ENCODE peak calls at places on chromosomes 4 and X, in six cellular contexts. One of them, this sample, is unnamed.

GRCh38 chrX:16589211-16589610 is 60.7 kb upstream of the S100G start:
- ATAC-seq in GM12878: no peak
- ATAC-seq in upper lobe of left lung: no peak
- ATAC-seq in HepG2: no peak
- ATAC-seq in K562: no peak
- ATAC-seq in A549: no peak
- ATAC-seq in this sample: no peak

GRCh38 chr4:7052923-7053715 is 9.9 kb downstream of the TADA2B start:
- ATAC-seq in GM12878: no peak
- ATAC-seq in upper lobe of left lung: peak; percentile 66
- ATAC-seq in HepG2: no peak
- ATAC-seq in K562: no peak
- ATAC-seq in A549: no peak
- ATAC-seq in this sample: peak; percentile 23

GRCh38 chr4:131584587-131584986 is 1564.5 kb upstream of the PCDH10 start:
- ATAC-seq in GM12878: no peak
- ATAC-seq in upper lobe of left lung: no peak
- ATAC-seq in HepG2: no peak
- ATAC-seq in K562: no peak
- ATAC-seq in A549: no peak
- ATAC-seq in this sample: no peak

GRCh38 chr4:48815483-48815882 is 15.4 kb upstream of the OCIAD1 start:
- ATAC-seq in GM12878: peak; percentile 80
- ATAC-seq in upper lobe of left lung: no peak
- ATAC-seq in HepG2: no peak
- ATAC-seq in K562: no peak
- ATAC-seq in A549: no peak
- ATAC-seq in this sample: no peak

GRCh38 chr4:82125170-82125862 is 248.5 kb downstream of the HNRNPD start:
- ATAC-seq in GM12878: no peak
- ATAC-seq in upper lobe of left lung: peak; percentile 31
- ATAC-seq in HepG2: no peak
- ATAC-seq in K562: peak; percentile 36
- ATAC-seq in A549: no peak
- ATAC-seq in this sample: no peak

GRCh38 chrX:118459494-118459893 is 36.1 kb upstream of the DOCK11 start:
- ATAC-seq in GM12878: peak; percentile 81
- ATAC-seq in upper lobe of left lung: peak; percentile 45
- ATAC-seq in HepG2: peak; percentile 80
- ATAC-seq in K562: peak; percentile 89
- ATAC-seq in A549: peak; percentile 90
- ATAC-seq in this sample: peak; percentile 31

GRCh38 chr4:186644737-186645261 is 78.9 kb downstream of the FAT1 start:
- ATAC-seq in GM12878: no peak
- ATAC-seq in upper lobe of left lung: no peak
- ATAC-seq in HepG2: peak; percentile 61
- ATAC-seq in K562: no peak
- ATAC-seq in A549: peak; percentile 56
- ATAC-seq in this sample: no peak

GRCh38 chr4:77821775-77822174 is 2.6 kb upstream of the CNOT6L start:
- ATAC-seq in GM12878: no peak
- ATAC-seq in upper lobe of left lung: no peak
- ATAC-seq in HepG2: no peak
- ATAC-seq in K562: no peak
- ATAC-seq in A549: no peak
- ATAC-seq in this sample: no peak

GRCh38 chr4:139666735-139667266 is 1.2 kb downstream of the MGST2 start:
- ATAC-seq in GM12878: peak; percentile 62
- ATAC-seq in upper lobe of left lung: peak; percentile 71
- ATAC-seq in HepG2: peak; percentile 29
- ATAC-seq in K562: peak; percentile 84
- ATAC-seq in A549: peak; percentile 81
- ATAC-seq in this sample: peak; percentile 60

GRCh38 chr4:25993564-25994185 is 79.7 kb downstream of the SMIM20 start:
- ATAC-seq in GM12878: peak; percentile 87
- ATAC-seq in upper lobe of left lung: peak; percentile 73
- ATAC-seq in HepG2: peak; percentile 91
- ATAC-seq in K562: peak; percentile 91
- ATAC-seq in A549: peak; percentile 82
- ATAC-seq in this sample: peak; percentile 43

GRCh38 chr4:11487876-11488545 is 59.3 kb upstream of the HS3ST1 start:
- ATAC-seq in GM12878: no peak
- ATAC-seq in upper lobe of left lung: peak; percentile 86
- ATAC-seq in HepG2: no peak
- ATAC-seq in K562: no peak
- ATAC-seq in A549: no peak
- ATAC-seq in this sample: no peak

GRCh38 chr4:41658106-41658505 is 90.4 kb downstream of the PHOX2B start:
- ATAC-seq in GM12878: no peak
- ATAC-seq in upper lobe of left lung: no peak
- ATAC-seq in HepG2: no peak
- ATAC-seq in K562: no peak
- ATAC-seq in A549: no peak
- ATAC-seq in this sample: no peak

GRCh38 chr4:101790521-101791188 is at the start of gene BANK1:
- ATAC-seq in GM12878: peak; percentile 100
- ATAC-seq in upper lobe of left lung: peak; percentile 93
- ATAC-seq in HepG2: peak; percentile 97
- ATAC-seq in K562: peak; percentile 23
- ATAC-seq in A549: peak; percentile 94
- ATAC-seq in this sample: peak; percentile 70

GRCh38 chr4:69759189-69759604 is 1.2 kb downstream of the SULT1B1 start:
- ATAC-seq in GM12878: no peak
- ATAC-seq in upper lobe of left lung: no peak
- ATAC-seq in HepG2: no peak
- ATAC-seq in K562: no peak
- ATAC-seq in A549: no peak
- ATAC-seq in this sample: no peak

GRCh38 chr4:39043058-39043696 is 11.0 kb upstream of the TMEM156 start:
- ATAC-seq in GM12878: no peak
- ATAC-seq in upper lobe of left lung: no peak
- ATAC-seq in HepG2: peak; percentile 41
- ATAC-seq in K562: no peak
- ATAC-seq in A549: peak; percentile 37
- ATAC-seq in this sample: no peak

GRCh38 chrX:18534949-18535348 is 109.5 kb downstream of the CDKL5 start:
- ATAC-seq in GM12878: no peak
- ATAC-seq in upper lobe of left lung: no peak
- ATAC-seq in HepG2: no peak
- ATAC-seq in K562: no peak
- ATAC-seq in A549: no peak
- ATAC-seq in this sample: no peak

GRCh38 chr4:150940123-150940522 is 75.0 kb downstream of the LRBA start:
- ATAC-seq in GM12878: no peak
- ATAC-seq in upper lobe of left lung: no peak
- ATAC-seq in HepG2: no peak
- ATAC-seq in K562: no peak
- ATAC-seq in A549: no peak
- ATAC-seq in this sample: no peak

GRCh38 chr4:144611850-144612249 is 34.1 kb upstream of the HHIP start:
- ATAC-seq in GM12878: peak; percentile 72
- ATAC-seq in upper lobe of left lung: no peak
- ATAC-seq in HepG2: no peak
- ATAC-seq in K562: peak; percentile 66
- ATAC-seq in A549: peak; percentile 50
- ATAC-seq in this sample: no peak

GRCh38 chrX:111447298-111447697 is 35.3 kb upstream of the DCX start:
- ATAC-seq in GM12878: peak; percentile 82
- ATAC-seq in upper lobe of left lung: no peak
- ATAC-seq in HepG2: peak; percentile 48
- ATAC-seq in K562: peak; percentile 84
- ATAC-seq in A549: peak; percentile 43
- ATAC-seq in this sample: no peak

GRCh38 chr4:102759835-102760644 is 728 bp downstream of the MANBA start:
- ATAC-seq in GM12878: peak; percentile 81
- ATAC-seq in upper lobe of left lung: peak; percentile 85
- ATAC-seq in HepG2: peak; percentile 42
- ATAC-seq in K562: peak; percentile 76
- ATAC-seq in A549: peak; percentile 56
- ATAC-seq in this sample: peak; percentile 66

GRCh38 chrX:15475021-15475420 is 18.1 kb downstream of the PIR start:
- ATAC-seq in GM12878: no peak
- ATAC-seq in upper lobe of left lung: no peak
- ATAC-seq in HepG2: no peak
- ATAC-seq in K562: no peak
- ATAC-seq in A549: no peak
- ATAC-seq in this sample: peak; percentile 39

GRCh38 chr4:185143596-185143969 is 517 bp downstream of the SLC25A4 start:
- ATAC-seq in GM12878: peak; percentile 2
- ATAC-seq in upper lobe of left lung: no peak
- ATAC-seq in HepG2: no peak
- ATAC-seq in K562: peak; percentile 1
- ATAC-seq in A549: no peak
- ATAC-seq in this sample: peak; percentile 86
- TF ChIP-seq EP300 in GM12878: no peak
- TF ChIP-seq EP300 in upper lobe of left lung: no peak
- TF ChIP-seq EP300 in HepG2: no peak
- TF ChIP-seq EP300 in K562: no peak
- TF ChIP-seq EP300 in A549: no peak
- TF ChIP-seq EP300 in this sample: no peak

GRCh38 chrX:129779747-129780146 is at the start of gene SASH3:
- ATAC-seq in GM12878: peak; percentile 41
- ATAC-seq in upper lobe of left lung: peak; percentile 74
- ATAC-seq in HepG2: no peak
- ATAC-seq in K562: no peak
- ATAC-seq in A549: no peak
- ATAC-seq in this sample: peak; percentile 28
- TF ChIP-seq POLR2A in GM12878: peak; percentile 93
- TF ChIP-seq POLR2A in upper lobe of left lung: no peak
- TF ChIP-seq POLR2A in HepG2: no peak
- TF ChIP-seq POLR2A in K562: no peak
- TF ChIP-seq POLR2A in A549: no peak
- TF ChIP-seq POLR2A in this sample: peak; percentile 13

DNA sequence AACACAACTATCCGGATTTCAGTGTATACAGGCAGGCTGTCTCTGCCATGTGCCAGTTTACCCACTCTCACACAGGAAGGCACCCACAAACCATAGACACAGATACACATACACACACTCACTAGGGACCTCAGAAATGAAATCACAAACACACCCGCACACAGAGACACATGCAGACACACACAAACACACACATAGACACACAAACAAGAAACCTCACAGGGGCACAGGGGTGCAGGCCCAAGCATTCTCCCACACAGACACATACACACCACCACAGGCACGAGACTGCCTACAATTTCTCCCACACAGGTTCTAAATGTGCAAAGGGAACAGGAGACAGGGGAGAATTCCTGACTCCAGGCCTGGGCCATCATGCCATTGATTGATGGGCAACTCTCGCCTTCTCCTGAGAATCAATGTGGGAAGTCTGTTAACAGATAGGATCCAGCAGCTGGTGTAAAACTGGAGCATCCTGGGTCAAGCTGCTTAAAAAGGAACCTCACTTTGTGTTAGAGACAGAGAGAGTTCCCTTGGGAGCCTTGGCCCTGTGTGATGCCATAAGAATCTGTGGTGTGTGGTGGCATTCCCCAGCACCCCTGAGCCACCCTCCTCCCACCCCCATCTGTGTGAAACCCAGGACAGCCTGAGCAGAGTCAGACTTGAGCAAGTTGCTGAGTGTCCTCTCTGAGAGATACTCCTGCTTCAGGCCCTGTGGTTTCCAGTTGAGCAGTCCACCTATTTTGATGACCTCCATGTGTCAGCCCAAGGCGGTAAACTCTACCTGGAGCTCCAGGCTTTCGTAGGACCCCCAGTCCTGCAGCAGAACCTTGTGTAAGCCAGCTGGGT is 33.9 kb downstream of the NBDY start:
- ATAC-seq in GM12878: no peak
- ATAC-seq in upper lobe of left lung: no peak
- ATAC-seq in HepG2: no peak
- ATAC-seq in K562: no peak
- ATAC-seq in A549: no peak
- ATAC-seq in this sample: no peak
- H3K4me3 ChIP-seq in GM12878: peak overlapping the region; percentile 64
- H3K4me3 ChIP-seq in upper lobe of left lung: no peak overlapping the region
- H3K4me3 ChIP-seq in HepG2: no peak overlapping the region
- H3K4me3 ChIP-seq in K562: no peak overlapping the region
- H3K4me3 ChIP-seq in A549: no peak overlapping the region
- H3K4me3 ChIP-seq in this sample: no peak overlapping the region

GRCh38 chr4:16661813-16662212 is 236.6 kb downstream of the LDB2 start:
- ATAC-seq in GM12878: no peak
- ATAC-seq in upper lobe of left lung: no peak
- ATAC-seq in HepG2: no peak
- ATAC-seq in K562: no peak
- ATAC-seq in A549: no peak
- ATAC-seq in this sample: no peak

GRCh38 chr4:16665942-16666586 is 232.4 kb downstream of the LDB2 start:
- ATAC-seq in GM12878: no peak
- ATAC-seq in upper lobe of left lung: no peak
- ATAC-seq in HepG2: no peak
- ATAC-seq in K562: no peak
- ATAC-seq in A549: no peak
- ATAC-seq in this sample: no peak

GRCh38 chr4:16659694-16660093 is 238.8 kb downstream of the LDB2 start:
- ATAC-seq in GM12878: no peak
- ATAC-seq in upper lobe of left lung: no peak
- ATAC-seq in HepG2: no peak
- ATAC-seq in K562: no peak
- ATAC-seq in A549: no peak
- ATAC-seq in this sample: no peak

GRCh38 chr4:16667464-16667863 is 231.0 kb downstream of the LDB2 start:
- ATAC-seq in GM12878: no peak
- ATAC-seq in upper lobe of left lung: no peak
- ATAC-seq in HepG2: no peak
- ATAC-seq in K562: no peak
- ATAC-seq in A549: no peak
- ATAC-seq in this sample: no peak

GRCh38 chr4:16663722-16664121 is 234.7 kb downstream of the LDB2 start:
- ATAC-seq in GM12878: no peak
- ATAC-seq in upper lobe of left lung: peak; percentile 57
- ATAC-seq in HepG2: no peak
- ATAC-seq in K562: no peak
- ATAC-seq in A549: no peak
- ATAC-seq in this sample: peak; percentile 41
- TF ChIP-seq EP300 in GM12878: no peak
- TF ChIP-seq EP300 in upper lobe of left lung: no peak
- TF ChIP-seq EP300 in HepG2: no peak
- TF ChIP-seq EP300 in K562: no peak
- TF ChIP-seq EP300 in A549: no peak
- TF ChIP-seq EP300 in this sample: no peak